ENCODE peak calls at places on chromosome 18, in eight cellular contexts. J is ELF-1, T is cardiac fibroblast, F is posterior vena cava, D is A673, Q is T-helper 2 cell, G is HCT116, A is NCI-H2171 treated with DMSO at 0.1 percent for 48 hours. S is an unnamed sample.

GRCh38 chr18:49707594-49707993 is 105.7 kb downstream of the ACAA2 start:
- DNase-seq in T (no peak), G (no peak), A (no peak), Q (no peak), D (no peak), F (no peak), J (no peak), S (no peak)

GRCh38 chr18:48709371-48709770 is 170.5 kb downstream of the CTIF start:
- DNase-seq in F (no peak), Q (no peak), D (no peak), T (no peak), J (peak), A (no peak), G (no peak), S (no peak)

GRCh38 chr18:32771169-32771751 is 1.6 kb downstream of the KLHL14 start:
- DNase-seq in G (no peak), T (no peak), D (peak), J (peak), Q (no peak), A (peak), F (no peak), S (peak)

GRCh38 chr18:22169889-22170420 is 566 bp downstream of the GATA6 start:
- DNase-seq in D (peak), A (peak), J (no peak), G (no peak), T (peak), F (no peak), Q (no peak), S (no peak)

GRCh38 chr18:8816805-8817204 is 111.4 kb downstream of the MTCL1 start:
- DNase-seq in J (no peak), T (peak), Q (no peak), D (no peak), F (no peak), A (no peak), G (no peak), S (no peak)

GRCh38 chr18:58562146-58562998 is 66.5 kb downstream of the ALPK2 start:
- DNase-seq in Q (no peak), F (no peak), A (no peak), G (no peak), D (no peak), T (no peak), J (no peak), S (no peak)

GRCh38 chr18:80168982-80169381 is 59.9 kb downstream of the ADNP2 start:
- DNase-seq in F (peak), J (no peak), G (no peak), A (no peak), Q (no peak), D (no peak), T (no peak), S (no peak)

GRCh38 chr18:12921178-12921577 is 26.6 kb upstream of the SEH1L start:
- DNase-seq in F (no peak), A (no peak), G (no peak), J (no peak), D (no peak), T (no peak), Q (no peak), S (no peak)

GRCh38 chr18:79870369-79871025 is 72.8 kb downstream of the KCNG2 start:
- DNase-seq in J (no peak), Q (no peak), D (no peak), T (no peak), A (no peak), G (no peak), F (no peak), S (no peak)

GRCh38 chr18:72342933-72343332 is 201.2 kb downstream of the CBLN2 start:
- DNase-seq in F (no peak), Q (no peak), D (no peak), G (no peak), J (no peak), A (no peak), T (no peak), S (no peak)

GRCh38 chr18:32349728-32350395 is 120.8 kb downstream of the GAREM1 start:
- DNase-seq in F (no peak), T (peak), J (peak), Q (no peak), D (peak), A (peak), G (peak), S (peak)

GRCh38 chr18:64037812-64038414 is 68.0 kb downstream of the SERPINB8 start:
- DNase-seq in D (peak), J (peak), A (peak), T (peak), F (no peak), G (peak), Q (no peak), S (peak)

GRCh38 chr18:28045176-28045810 is 131.6 kb downstream of the CDH2 start:
- DNase-seq in D (no peak), A (no peak), Q (no peak), G (no peak), J (no peak), T (peak), F (no peak), S (peak)

GRCh38 chr18:56902653-56903052 is 244.2 kb upstream of the BOD1L2 start:
- DNase-seq in Q (no peak), J (no peak), D (no peak), A (no peak), T (no peak), G (no peak), F (no peak), S (peak)

GRCh38 chr18:46070683-46071614 is 1.1 kb downstream of the PSTPIP2 start:
- DNase-seq in F (no peak), G (no peak), J (no peak), A (no peak), T (no peak), Q (no peak), D (no peak), S (peak)

GRCh38 chr18:27778441-27778840 is 398.5 kb downstream of the CDH2 start:
- DNase-seq in J (no peak), G (no peak), A (peak), D (no peak), F (no peak), T (peak), Q (no peak), S (peak)

GRCh38 chr18:23307567-23308295 is 145.4 kb upstream of the RIOK3 start:
- DNase-seq in Q (no peak), D (no peak), T (peak), J (peak), G (peak), F (no peak), A (no peak), S (no peak)

GRCh38 chr18:48675912-48676311 is 137.1 kb downstream of the CTIF start:
- DNase-seq in J (no peak), F (peak), Q (no peak), G (no peak), A (no peak), T (no peak), D (no peak), S (no peak)

GRCh38 chr18:24427484-24427883 is 1.0 kb downstream of the IMPACT start:
- DNase-seq in G (no peak), A (peak), T (peak), Q (no peak), D (peak), J (no peak), F (no peak), S (peak)

GRCh38 chr18:41655074-41655473 is 300.0 kb upstream of the PIK3C3 start:
- DNase-seq in F (no peak), J (no peak), G (no peak), A (no peak), D (no peak), Q (no peak), T (peak), S (peak)

GRCh38 chr18:68803371-68803770 is 5.5 kb downstream of the CCDC102B start:
- DNase-seq in D (peak), A (no peak), F (peak), J (no peak), Q (no peak), G (no peak), T (peak), S (no peak)

GRCh38 chr18:28963481-28963880 is 786.6 kb upstream of the CDH2 start:
- DNase-seq in J (no peak), D (no peak), T (peak), G (no peak), F (no peak), A (peak), Q (no peak), S (peak)